ENCODE peak calls at places on chromosomes 1 and 21, in five cellular contexts. P, G, I, T and D are unnamed samples.
A peak's percentile ranks its signal among the peaks of the same experiment; 100 is the strongest.

GRCh38 chr1:111318483-111319000 is 27.9 kb downstream of the CHIA start:
- DNase-seq in P (no peak), G (no peak), I (no peak), T (peak; percentile 64), D (no peak)

GRCh38 chr1:198519639-198520501 is 20.6 kb downstream of the ATP6V1G3 start:
- DNase-seq in P (no peak), G (no peak), I (no peak), T (peak; percentile 66), D (no peak)

GRCh38 chr1:63662846-63663245 is 69.6 kb downstream of the PGM1 start:
- DNase-seq in P (no peak), G (peak; percentile 62), I (no peak), T (peak; percentile 95), D (peak; percentile 76)

GRCh38 chr1:229440821-229441537 is 7.1 kb upstream of the ACTA1 start:
- DNase-seq in P (peak; percentile 75), G (no peak), I (no peak), T (no peak), D (no peak)

GRCh38 chr21:26843912-26844257 is 1.3 kb downstream of the ADAMTS1 start:
- DNase-seq in P (peak; percentile 61), G (no peak), I (peak; percentile 35), T (peak; percentile 45), D (no peak)

GRCh38 chr21:45980697-45981096 is 873 bp upstream of the COL6A1 start:
- DNase-seq in P (no peak), G (no peak), I (no peak), T (no peak), D (no peak)

GRCh38 chr1:40979241-40980067 is at the start of gene CTPS1:
- DNase-seq in P (peak; percentile 94), G (peak; percentile 67), I (peak; percentile 93), T (peak; percentile 95), D (peak; percentile 95)

GRCh38 chr1:52002038-52002917 is 11.8 kb upstream of the RAB3B start:
- DNase-seq in P (peak; percentile 89), G (no peak), I (peak; percentile 88), T (peak; percentile 99), D (peak; percentile 72)

GRCh38 chr1:200749090-200749489 is 10.4 kb downstream of the CAMSAP2 start:
- DNase-seq in P (no peak), G (no peak), I (no peak), T (no peak), D (no peak)

GRCh38 chr1:12107718-12108117 is 44.6 kb downstream of the TNFRSF8 start:
- DNase-seq in P (no peak), G (no peak), I (no peak), T (no peak), D (no peak)

GRCh38 chr1:45008516-45008915 is 2.6 kb downstream of the HECTD3 start:
- DNase-seq in P (no peak), G (no peak), I (no peak), T (no peak), D (no peak)

GRCh38 chr1:91769698-91770232 is 116.2 kb downstream of the TGFBR3 start:
- DNase-seq in P (no peak), G (no peak), I (no peak), T (no peak), D (no peak)

GRCh38 chr1:16249838-16250241 is 12.9 kb upstream of the CPLANE2 start:
- DNase-seq in P (peak; percentile 61), G (no peak), I (no peak), T (no peak), D (no peak)

GRCh38 chr1:30322859-30323257 is 400.5 kb downstream of the MATN1 start:
- DNase-seq in P (no peak), G (no peak), I (no peak), T (no peak), D (peak; percentile 51)

GRCh38 chr1:110505596-110505995 is 13.4 kb downstream of the KCNA10 start:
- DNase-seq in P (no peak), G (no peak), I (no peak), T (peak; percentile 75), D (no peak)

GRCh38 chr1:234912541-234913312 is 215.9 kb downstream of the TOMM20 start:
- DNase-seq in P (no peak), G (no peak), I (no peak), T (no peak), D (peak; percentile 43)

DNA sequence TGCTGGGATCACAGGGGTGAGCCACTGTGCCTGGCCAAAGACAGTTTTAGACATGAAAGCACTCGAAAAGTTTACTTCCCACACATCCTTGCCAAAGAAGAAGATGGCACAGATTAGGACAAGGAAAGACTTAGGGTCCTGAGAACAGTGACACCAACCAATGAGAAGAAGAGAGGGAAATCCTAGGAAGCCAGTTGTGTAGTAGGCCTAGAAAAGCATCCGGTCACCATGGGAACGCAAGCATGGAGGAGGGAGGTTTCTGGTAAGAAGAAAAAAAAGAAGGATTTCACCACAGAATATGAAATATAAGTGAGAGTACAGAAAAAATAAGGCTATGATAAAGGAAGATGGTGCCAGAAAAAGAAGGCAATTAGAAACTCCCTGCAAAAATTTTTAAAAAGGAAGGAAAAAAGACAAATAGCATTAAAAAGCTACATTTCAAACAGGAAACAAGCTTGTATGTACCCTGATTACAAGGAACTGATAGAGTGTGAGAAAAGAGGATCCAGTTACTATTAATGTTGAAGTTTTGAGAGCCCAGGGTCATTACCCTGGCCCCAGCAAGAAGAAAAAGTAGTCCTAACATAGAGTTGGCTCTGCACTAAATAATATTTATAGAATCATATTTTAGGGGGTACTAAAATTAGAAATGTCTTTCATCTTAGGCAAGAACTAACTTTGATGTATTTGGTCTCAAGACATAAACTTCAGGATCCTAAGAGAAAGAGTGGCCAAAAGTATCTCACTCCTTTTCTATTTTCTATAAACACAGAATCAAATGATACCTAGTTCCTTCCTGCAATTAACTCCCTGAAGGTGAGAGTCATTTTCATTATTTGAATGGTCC is 16.1 kb downstream of the DIPK1A start:
- DNase-seq in P (no peak), G (no peak), I (no peak), T (no peak), D (no peak)
- H2BK12ac ChIP-seq in P (no peak overlapping the region), G (no peak overlapping the region), I (no peak overlapping the region), T (no peak overlapping the region), D (no peak overlapping the region)

GRCh38 chr1:43559714-43560113 is 29.0 kb downstream of the PTPRF start:
- DNase-seq in P (no peak), G (no peak), I (no peak), T (no peak), D (no peak)
- H2BK12ac ChIP-seq in P (no peak overlapping the region), G (peak overlapping the region; percentile 51), I (peak overlapping the region; percentile 96), T (no peak overlapping the region), D (no peak overlapping the region)

GRCh38 chr1:245465666-245466065 is 310.9 kb downstream of the KIF26B start:
- DNase-seq in P (no peak), G (no peak), I (no peak), T (no peak), D (no peak)
- H2BK12ac ChIP-seq in P (no peak overlapping the region), G (peak overlapping the region; percentile 12), I (no peak overlapping the region), T (peak overlapping the region; percentile 46), D (no peak overlapping the region)

GRCh38 chr21:35753308-35753707 is 307.0 kb downstream of the SETD4 start:
- DNase-seq in P (no peak), G (no peak), I (no peak), T (no peak), D (no peak)
- H2BK12ac ChIP-seq in P (no peak overlapping the region), G (no peak overlapping the region), I (no peak overlapping the region), T (no peak overlapping the region), D (no peak overlapping the region)

DNA sequence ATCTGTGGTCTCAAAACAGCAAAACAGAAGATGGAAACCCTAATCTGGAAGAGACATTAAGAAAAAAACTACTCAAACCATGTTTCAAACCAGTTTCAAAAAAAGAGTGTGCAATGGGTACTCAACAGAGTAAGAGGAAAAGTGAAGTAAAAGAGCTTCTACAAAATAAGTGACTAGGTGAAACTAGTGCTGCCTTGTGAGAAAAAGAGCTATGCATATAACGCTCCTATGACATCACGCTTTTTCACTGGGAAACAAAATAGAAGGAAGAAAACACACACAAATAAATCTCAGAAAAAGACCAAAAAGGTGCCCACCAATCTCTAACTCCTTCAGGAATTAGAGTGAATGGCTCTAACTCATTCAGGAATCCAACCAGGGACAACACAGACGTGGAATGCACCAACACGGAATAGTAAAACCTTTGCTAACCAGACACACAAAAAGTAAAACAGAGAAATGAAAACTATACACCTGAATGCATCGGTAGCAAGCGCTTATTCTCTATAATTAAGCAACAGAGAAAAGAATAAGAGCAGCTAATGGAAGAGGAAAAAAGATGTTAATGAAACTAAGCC is 1.3 kb downstream of the FOXJ3 start:
- DNase-seq in P (peak; percentile 26), G (no peak), I (no peak), T (peak; percentile 38), D (no peak)
- H2BK12ac ChIP-seq in P (no peak overlapping the region), G (no peak overlapping the region), I (no peak overlapping the region), T (no peak overlapping the region), D (no peak overlapping the region)

GRCh38 chr1:18632218-18632588 is 1.6 kb downstream of the PAX7 start:
- DNase-seq in P (no peak), G (no peak), I (no peak), T (no peak), D (no peak)

GRCh38 chr1:18632711-18633427 is 2.2 kb downstream of the PAX7 start:
- DNase-seq in P (no peak), G (no peak), I (no peak), T (no peak), D (peak; percentile 49)

GRCh38 chr1:18629659-18630510 is 761 bp upstream of the PAX7 start:
- DNase-seq in P (no peak), G (no peak), I (no peak), T (no peak), D (no peak)

GRCh38 chr1:18630511-18631495 is at the start of gene PAX7:
- DNase-seq in P (no peak), G (peak; percentile 81), I (no peak), T (no peak), D (peak; percentile 93)

DNA sequence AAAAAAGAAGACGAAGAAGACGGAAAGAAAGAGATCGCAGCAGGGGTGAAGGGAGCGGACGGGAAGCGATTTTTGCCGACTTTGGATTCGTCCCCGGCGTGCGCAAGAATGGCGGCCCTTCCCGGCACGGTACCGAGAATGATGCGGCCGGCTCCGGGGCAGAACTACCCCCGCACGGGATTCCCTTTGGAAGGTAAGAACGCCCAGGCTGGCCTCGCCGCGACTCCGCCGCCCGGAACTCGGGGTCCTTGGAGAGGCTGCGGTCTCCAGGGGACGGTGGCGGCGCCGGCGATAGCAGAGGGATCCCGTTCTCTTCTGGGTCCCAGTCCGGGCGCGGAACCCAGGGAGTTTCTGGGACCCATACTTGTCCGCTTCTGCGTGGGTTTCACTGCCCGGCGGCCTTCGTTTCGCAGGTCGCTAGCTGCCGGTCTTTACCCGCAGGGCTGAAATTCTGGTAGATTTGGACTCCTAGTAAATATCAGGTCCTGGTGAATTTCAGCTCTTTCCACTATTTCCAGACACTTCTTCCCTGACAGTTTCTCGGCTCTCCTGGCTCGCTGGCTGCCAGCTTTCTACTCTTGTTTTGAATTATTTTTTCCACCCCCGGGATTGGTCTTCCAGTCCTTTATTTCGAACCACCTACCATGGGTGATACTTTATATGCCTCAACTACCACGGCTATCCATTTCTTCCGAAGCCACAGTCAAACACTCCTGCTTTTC is 1.0 kb downstream of the PAX7 start:
- DNase-seq in P (no peak), G (no peak), I (no peak), T (no peak), D (no peak)
- H2BK12ac ChIP-seq in P (no peak overlapping the region), G (peak overlapping the region; percentile 50), I (peak overlapping the region; percentile 36), T (no peak overlapping the region), D (no peak overlapping the region)